ENCODE peak calls at places on chromosomes 3 and 15, in five cellular contexts. One of them, this sample, is unnamed. For H3K4me1, the result is how much of the 10 kb centered on the place peaks cover.

GRCh38 chr15:68435966-68436365 is 4.0 kb upstream of the ITGA11 start:
- DNase-seq in CD8-positive, alpha-beta T cell: no peak
- DNase-seq in spleen: no peak
- DNase-seq in colonic mucosa: no peak
- DNase-seq in upper lobe of right lung: no peak
- DNase-seq in this sample: no peak

GRCh38 chr15:66565731-66566130 is at the start of gene LCTL:
- DNase-seq in colonic mucosa: no peak
- DNase-seq in upper lobe of right lung: peak
- DNase-seq in CD8-positive, alpha-beta T cell: no peak
- DNase-seq in spleen: peak
- DNase-seq in this sample: no peak

GRCh38 chr15:34318277-34319079 is 19.1 kb downstream of the SLC12A6 start:
- DNase-seq in upper lobe of right lung: no peak
- DNase-seq in colonic mucosa: peak
- DNase-seq in CD8-positive, alpha-beta T cell: no peak
- DNase-seq in spleen: no peak
- DNase-seq in this sample: peak

GRCh38 chr15:84633311-84634227 is 20.5 kb downstream of the WDR73 start:
- DNase-seq in colonic mucosa: peak
- DNase-seq in upper lobe of right lung: peak
- DNase-seq in spleen: peak
- DNase-seq in CD8-positive, alpha-beta T cell: peak
- DNase-seq in this sample: peak

GRCh38 chr3:156628836-156629618 is 45.4 kb upstream of the TIPARP start:
- DNase-seq in upper lobe of right lung: no peak
- DNase-seq in spleen: no peak
- DNase-seq in colonic mucosa: no peak
- DNase-seq in CD8-positive, alpha-beta T cell: no peak
- DNase-seq in this sample: no peak

GRCh38 chr3:13579089-13579488 is 30.2 kb downstream of the FBLN2 start:
- DNase-seq in upper lobe of right lung: no peak
- DNase-seq in spleen: no peak
- DNase-seq in CD8-positive, alpha-beta T cell: no peak
- DNase-seq in colonic mucosa: no peak
- DNase-seq in this sample: no peak

GRCh38 chr3:169082076-169082475 is 581.4 kb downstream of the MECOM start:
- DNase-seq in CD8-positive, alpha-beta T cell: no peak
- DNase-seq in colonic mucosa: no peak
- DNase-seq in spleen: no peak
- DNase-seq in upper lobe of right lung: no peak
- DNase-seq in this sample: no peak

GRCh38 chr3:8371085-8371551 is 130.5 kb upstream of the LMCD1 start:
- DNase-seq in upper lobe of right lung: no peak
- DNase-seq in colonic mucosa: no peak
- DNase-seq in spleen: no peak
- DNase-seq in CD8-positive, alpha-beta T cell: no peak
- DNase-seq in this sample: no peak

GRCh38 chr15:87682527-87682926 is 574.0 kb downstream of the NTRK3 start:
- DNase-seq in CD8-positive, alpha-beta T cell: no peak
- DNase-seq in spleen: no peak
- DNase-seq in colonic mucosa: no peak
- DNase-seq in upper lobe of right lung: no peak
- DNase-seq in this sample: no peak

GRCh38 chr3:114498779-114499370 is 205.0 kb downstream of the TIGIT start:
- DNase-seq in spleen: no peak
- DNase-seq in colonic mucosa: no peak
- DNase-seq in CD8-positive, alpha-beta T cell: no peak
- DNase-seq in upper lobe of right lung: no peak
- DNase-seq in this sample: no peak

GRCh38 chr3:187871204-187871591 is 125.9 kb upstream of the BCL6 start:
- DNase-seq in spleen: no peak
- DNase-seq in CD8-positive, alpha-beta T cell: no peak
- DNase-seq in upper lobe of right lung: no peak
- DNase-seq in colonic mucosa: no peak
- DNase-seq in this sample: no peak

GRCh38 chr3:141938011-141938350 is 61.5 kb downstream of the ATP1B3 start:
- DNase-seq in colonic mucosa: peak
- DNase-seq in CD8-positive, alpha-beta T cell: no peak
- DNase-seq in spleen: no peak
- DNase-seq in upper lobe of right lung: no peak
- DNase-seq in this sample: no peak

GRCh38 chr3:197942956-197943556 is 6.9 kb upstream of the RPL35A start:
- DNase-seq in spleen: no peak
- DNase-seq in colonic mucosa: no peak
- DNase-seq in upper lobe of right lung: no peak
- DNase-seq in CD8-positive, alpha-beta T cell: no peak
- DNase-seq in this sample: no peak

GRCh38 chr15:31353931-31354330 is 27.3 kb downstream of the KLF13 start:
- DNase-seq in CD8-positive, alpha-beta T cell: no peak
- DNase-seq in spleen: peak
- DNase-seq in upper lobe of right lung: no peak
- DNase-seq in colonic mucosa: no peak
- DNase-seq in this sample: no peak

GRCh38 chr3:126485956-126486884 is 10.5 kb upstream of the ZXDC start:
- DNase-seq in upper lobe of right lung: no peak
- DNase-seq in colonic mucosa: no peak
- DNase-seq in CD8-positive, alpha-beta T cell: no peak
- DNase-seq in spleen: peak
- DNase-seq in this sample: no peak

GRCh38 chr3:144816366-144816765 is 844.7 kb downstream of the DIPK2A start:
- DNase-seq in spleen: no peak
- DNase-seq in CD8-positive, alpha-beta T cell: no peak
- DNase-seq in upper lobe of right lung: no peak
- DNase-seq in colonic mucosa: no peak
- DNase-seq in this sample: no peak

GRCh38 chr3:23807161-23808015 is 1.6 kb downstream of the UBE2E1 start:
- DNase-seq in upper lobe of right lung: no peak
- DNase-seq in CD8-positive, alpha-beta T cell: no peak
- DNase-seq in colonic mucosa: peak
- DNase-seq in spleen: no peak
- DNase-seq in this sample: no peak

GRCh38 chr3:194814878-194815357 is 129.2 kb downstream of the FAM43A start:
- DNase-seq in upper lobe of right lung: no peak
- DNase-seq in CD8-positive, alpha-beta T cell: no peak
- DNase-seq in spleen: no peak
- DNase-seq in colonic mucosa: no peak
- DNase-seq in this sample: no peak

GRCh38 chr3:72336821-72337479 is 511.3 kb downstream of the SHQ1 start:
- DNase-seq in spleen: peak
- DNase-seq in upper lobe of right lung: peak
- DNase-seq in CD8-positive, alpha-beta T cell: no peak
- DNase-seq in colonic mucosa: peak
- DNase-seq in this sample: peak

GRCh38 chr3:112119686-112120484 is 13.2 kb downstream of the GCSAM start:
- DNase-seq in spleen: no peak
- DNase-seq in upper lobe of right lung: no peak
- DNase-seq in CD8-positive, alpha-beta T cell: no peak
- DNase-seq in colonic mucosa: no peak
- DNase-seq in this sample: no peak

GRCh38 chr15:34366271-34367043 is 539 bp downstream of the LPCAT4 start:
- DNase-seq in upper lobe of right lung: peak
- DNase-seq in spleen: peak
- DNase-seq in colonic mucosa: peak
- DNase-seq in CD8-positive, alpha-beta T cell: peak
- DNase-seq in this sample: peak

GRCh38 chr3:169627073-169627472 is 36.4 kb downstream of the MECOM start:
- DNase-seq in CD8-positive, alpha-beta T cell: no peak
- DNase-seq in spleen: no peak
- DNase-seq in colonic mucosa: no peak
- DNase-seq in upper lobe of right lung: no peak
- DNase-seq in this sample: no peak

GRCh38 chr3:115676336-115676735 is 53.0 kb downstream of the GAP43 start:
- DNase-seq in spleen: no peak
- DNase-seq in colonic mucosa: no peak
- DNase-seq in CD8-positive, alpha-beta T cell: no peak
- DNase-seq in upper lobe of right lung: no peak
- DNase-seq in this sample: no peak

GRCh38 chr3:73614385-73614784 is 10.4 kb downstream of the PDZRN3 start:
- DNase-seq in colonic mucosa: peak
- DNase-seq in upper lobe of right lung: no peak
- DNase-seq in spleen: no peak
- DNase-seq in CD8-positive, alpha-beta T cell: no peak
- DNase-seq in this sample: no peak

GRCh38 chr3:38264307-38264706 is 1.3 kb upstream of the SLC22A13 start:
- DNase-seq in colonic mucosa: no peak
- DNase-seq in spleen: no peak
- DNase-seq in upper lobe of right lung: no peak
- DNase-seq in CD8-positive, alpha-beta T cell: no peak
- DNase-seq in this sample: no peak

GRCh38 chr3:71931930-71932329 is 147.0 kb upstream of the PROK2 start:
- DNase-seq in spleen: no peak
- DNase-seq in colonic mucosa: no peak
- DNase-seq in upper lobe of right lung: no peak
- DNase-seq in CD8-positive, alpha-beta T cell: no peak
- DNase-seq in this sample: no peak

GRCh38 chr3:197525706-197526105 is 30.1 kb downstream of the BDH1 start:
- DNase-seq in colonic mucosa: no peak
- DNase-seq in upper lobe of right lung: peak
- DNase-seq in spleen: peak
- DNase-seq in CD8-positive, alpha-beta T cell: no peak
- DNase-seq in this sample: no peak

GRCh38 chr3:190811775-190812480 is 50.6 kb downstream of the GMNC start:
- DNase-seq in spleen: no peak
- DNase-seq in colonic mucosa: no peak
- DNase-seq in upper lobe of right lung: no peak
- DNase-seq in CD8-positive, alpha-beta T cell: no peak
- DNase-seq in this sample: no peak

GRCh38 chr3:171351676-171352075 is 108.5 kb downstream of the TNIK start:
- DNase-seq in colonic mucosa: no peak
- DNase-seq in CD8-positive, alpha-beta T cell: no peak
- DNase-seq in spleen: no peak
- DNase-seq in upper lobe of right lung: no peak
- DNase-seq in this sample: no peak

GRCh38 chr3:60009931-60010478 is 960.2 kb upstream of the CFAP20DC start:
- DNase-seq in CD8-positive, alpha-beta T cell: no peak
- DNase-seq in colonic mucosa: no peak
- DNase-seq in upper lobe of right lung: no peak
- DNase-seq in spleen: no peak
- DNase-seq in this sample: no peak

GRCh38 chr3:70064194-70064787 is 64.8 kb downstream of the SAMMSON start:
- DNase-seq in upper lobe of right lung: no peak
- DNase-seq in spleen: no peak
- DNase-seq in CD8-positive, alpha-beta T cell: no peak
- DNase-seq in colonic mucosa: peak
- DNase-seq in this sample: no peak

GRCh38 chr15:92612891-92613290 is 42.7 kb downstream of the FAM174B start:
- DNase-seq in CD8-positive, alpha-beta T cell: no peak
- DNase-seq in colonic mucosa: no peak
- DNase-seq in upper lobe of right lung: no peak
- DNase-seq in spleen: no peak
- DNase-seq in this sample: peak
- H3K4me3 ChIP-seq in CD8-positive, alpha-beta T cell: no peak
- H3K4me3 ChIP-seq in colonic mucosa: no peak
- H3K4me3 ChIP-seq in upper lobe of right lung: no peak
- H3K4me3 ChIP-seq in spleen: no peak
- H3K4me3 ChIP-seq in this sample: no peak

DNA sequence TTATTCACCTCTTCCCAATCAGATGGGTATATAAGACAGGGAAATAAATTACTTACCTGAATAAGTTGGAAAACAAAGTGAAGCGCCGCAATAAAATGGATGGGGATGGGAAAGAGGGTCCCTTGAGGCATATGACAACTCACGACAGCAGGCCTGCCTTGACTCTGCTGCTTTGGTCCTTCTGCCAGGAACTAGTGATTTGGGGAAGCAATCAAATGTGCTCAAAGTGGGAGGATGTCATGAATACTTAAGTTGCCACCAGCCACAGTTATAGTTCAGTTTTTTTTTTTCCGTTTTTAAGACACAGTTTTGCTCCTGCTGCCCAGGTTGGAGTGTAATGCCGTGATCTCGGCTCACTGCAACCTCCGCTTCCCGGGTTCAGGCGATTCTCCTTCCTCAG is 4.6 kb downstream of the PARL start:
- DNase-seq in spleen: no peak
- DNase-seq in colonic mucosa: no peak
- DNase-seq in upper lobe of right lung: no peak
- DNase-seq in CD8-positive, alpha-beta T cell: no peak
- DNase-seq in this sample: no peak
- H3K4me1 ChIP-seq in spleen: half or more
- H3K4me1 ChIP-seq in colonic mucosa: under half
- H3K4me1 ChIP-seq in upper lobe of right lung: under half
- H3K4me1 ChIP-seq in CD8-positive, alpha-beta T cell: under half
- H3K4me1 ChIP-seq in this sample: half or more

DNA sequence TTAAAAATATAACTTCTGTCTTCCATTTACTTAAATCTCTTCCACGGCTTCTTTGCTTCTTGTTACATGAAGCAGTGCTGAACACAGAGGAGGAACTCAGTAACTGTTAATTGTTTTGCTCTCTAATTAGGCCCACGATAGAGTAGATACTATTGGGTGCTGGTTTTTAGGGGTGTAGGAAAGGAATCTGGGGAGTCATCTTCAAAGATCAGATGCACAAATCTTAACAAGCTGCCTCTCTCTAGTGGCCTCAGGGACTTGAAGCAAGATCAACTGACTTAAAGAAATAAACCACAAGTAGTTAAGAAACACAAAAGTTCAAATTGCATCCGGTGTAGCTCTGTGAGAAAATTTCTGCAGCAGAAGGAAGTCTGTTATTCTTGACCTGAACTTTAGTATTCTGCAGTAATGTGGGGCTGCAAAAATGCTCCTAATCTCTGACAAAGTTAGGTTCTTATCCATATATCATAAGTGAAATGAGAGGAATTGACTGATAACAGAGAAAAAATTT is 51.6 kb downstream of the CHST2 start:
- DNase-seq in colonic mucosa: no peak
- DNase-seq in CD8-positive, alpha-beta T cell: no peak
- DNase-seq in upper lobe of right lung: no peak
- DNase-seq in spleen: no peak
- DNase-seq in this sample: no peak
- H3K27ac ChIP-seq in colonic mucosa: peak
- H3K27ac ChIP-seq in CD8-positive, alpha-beta T cell: peak
- H3K27ac ChIP-seq in upper lobe of right lung: no peak
- H3K27ac ChIP-seq in spleen: peak
- H3K27ac ChIP-seq in this sample: no peak

GRCh38 chr3:175893566-175893965 is 1034.4 kb downstream of the NAALADL2 start:
- DNase-seq in colonic mucosa: no peak
- DNase-seq in CD8-positive, alpha-beta T cell: no peak
- DNase-seq in spleen: no peak
- DNase-seq in upper lobe of right lung: no peak
- DNase-seq in this sample: no peak

GRCh38 chr3:175895731-175896130 is 1036.6 kb downstream of the NAALADL2 start:
- DNase-seq in CD8-positive, alpha-beta T cell: no peak
- DNase-seq in upper lobe of right lung: no peak
- DNase-seq in spleen: no peak
- DNase-seq in colonic mucosa: no peak
- DNase-seq in this sample: no peak

GRCh38 chr3:175898194-175898593 is 1039.1 kb downstream of the NAALADL2 start:
- DNase-seq in colonic mucosa: no peak
- DNase-seq in upper lobe of right lung: no peak
- DNase-seq in CD8-positive, alpha-beta T cell: no peak
- DNase-seq in spleen: no peak
- DNase-seq in this sample: no peak

DNA sequence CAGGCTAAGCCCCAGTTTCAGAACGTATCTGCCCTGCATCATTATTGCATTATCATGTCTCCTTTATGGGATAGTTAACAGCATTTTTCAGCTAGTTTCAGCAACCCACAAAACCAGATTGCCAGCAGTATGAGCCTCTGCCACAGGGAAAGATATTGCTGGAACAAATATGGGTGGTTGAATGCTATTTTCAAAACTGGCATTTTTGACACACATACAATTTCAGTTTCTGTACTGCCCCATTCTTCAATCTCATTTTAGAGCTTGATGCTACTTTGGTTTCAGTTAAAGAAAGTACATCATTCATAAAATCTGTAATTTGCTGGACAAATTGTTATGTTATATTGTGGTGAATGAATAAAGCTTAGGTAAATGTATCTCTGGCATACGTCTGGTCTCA is 1037.5 kb downstream of the NAALADL2 start:
- DNase-seq in spleen: no peak
- DNase-seq in upper lobe of right lung: no peak
- DNase-seq in CD8-positive, alpha-beta T cell: no peak
- DNase-seq in colonic mucosa: no peak
- DNase-seq in this sample: no peak
- H3K4me3 ChIP-seq in spleen: no peak
- H3K4me3 ChIP-seq in upper lobe of right lung: no peak
- H3K4me3 ChIP-seq in CD8-positive, alpha-beta T cell: no peak
- H3K4me3 ChIP-seq in colonic mucosa: no peak
- H3K4me3 ChIP-seq in this sample: no peak